ENCODE peak calls at places on chromosomes 6 and 20, in nine cellular contexts. One of them, this sample, is unnamed.

GRCh38 chr6:55058682-55059081 is 115.6 kb upstream of the HCRTR2 start:
- DNase-seq in transverse colon: no peak
- DNase-seq in NCI-H446: no peak
- DNase-seq in amniotic stem cell: no peak
- DNase-seq in activated naive CD4-positive, alpha-beta T cell: no peak
- DNase-seq in osteocyte: no peak
- DNase-seq in C1 segment of cervical spinal cord: no peak
- DNase-seq in B cell: no peak
- DNase-seq in iPS DF 6.9: no peak
- DNase-seq in this sample: no peak

GRCh38 chr6:98836025-98836961 is 1.9 kb downstream of the POU3F2 start:
- DNase-seq in amniotic stem cell: no peak
- DNase-seq in C1 segment of cervical spinal cord: peak; percentile 74
- DNase-seq in B cell: no peak
- DNase-seq in osteocyte: no peak
- DNase-seq in NCI-H446: no peak
- DNase-seq in activated naive CD4-positive, alpha-beta T cell: no peak
- DNase-seq in transverse colon: no peak
- DNase-seq in iPS DF 6.9: no peak
- DNase-seq in this sample: no peak

GRCh38 chr6:134373282-134373922 is 55.5 kb upstream of the SGK1 start:
- DNase-seq in amniotic stem cell: peak; percentile 49
- DNase-seq in iPS DF 6.9: no peak
- DNase-seq in B cell: peak; percentile 34
- DNase-seq in transverse colon: peak; percentile 26
- DNase-seq in osteocyte: no peak
- DNase-seq in C1 segment of cervical spinal cord: no peak
- DNase-seq in NCI-H446: no peak
- DNase-seq in activated naive CD4-positive, alpha-beta T cell: no peak
- DNase-seq in this sample: peak; percentile 34

GRCh38 chr6:34190504-34191122 is 44.7 kb upstream of the GRM4 start:
- DNase-seq in iPS DF 6.9: no peak
- DNase-seq in activated naive CD4-positive, alpha-beta T cell: no peak
- DNase-seq in transverse colon: no peak
- DNase-seq in osteocyte: no peak
- DNase-seq in amniotic stem cell: no peak
- DNase-seq in B cell: no peak
- DNase-seq in C1 segment of cervical spinal cord: no peak
- DNase-seq in NCI-H446: no peak
- DNase-seq in this sample: no peak

GRCh38 chr6:134529921-134530320 is 212.0 kb upstream of the SGK1 start:
- DNase-seq in activated naive CD4-positive, alpha-beta T cell: no peak
- DNase-seq in osteocyte: no peak
- DNase-seq in C1 segment of cervical spinal cord: no peak
- DNase-seq in amniotic stem cell: no peak
- DNase-seq in transverse colon: no peak
- DNase-seq in NCI-H446: no peak
- DNase-seq in iPS DF 6.9: no peak
- DNase-seq in B cell: no peak
- DNase-seq in this sample: no peak

GRCh38 chr6:30489081-30490030 is at the start of gene HLA-E:
- DNase-seq in activated naive CD4-positive, alpha-beta T cell: peak; percentile 72
- DNase-seq in NCI-H446: peak; percentile 87
- DNase-seq in transverse colon: peak; percentile 94
- DNase-seq in C1 segment of cervical spinal cord: peak; percentile 63
- DNase-seq in osteocyte: peak; percentile 96
- DNase-seq in iPS DF 6.9: peak; percentile 98
- DNase-seq in B cell: peak; percentile 85
- DNase-seq in amniotic stem cell: peak; percentile 99
- DNase-seq in this sample: peak; percentile 94

GRCh38 chr6:35568967-35569606 is 56.4 kb upstream of the TULP1 start:
- DNase-seq in activated naive CD4-positive, alpha-beta T cell: peak; percentile 22
- DNase-seq in NCI-H446: peak; percentile 65
- DNase-seq in transverse colon: peak; percentile 58
- DNase-seq in amniotic stem cell: no peak
- DNase-seq in osteocyte: no peak
- DNase-seq in iPS DF 6.9: no peak
- DNase-seq in C1 segment of cervical spinal cord: no peak
- DNase-seq in B cell: no peak
- DNase-seq in this sample: no peak

GRCh38 chr6:142856857-142857608 is 87.9 kb downstream of the HIVEP2 start:
- DNase-seq in transverse colon: peak; percentile 32
- DNase-seq in B cell: peak; percentile 44
- DNase-seq in amniotic stem cell: no peak
- DNase-seq in osteocyte: no peak
- DNase-seq in NCI-H446: no peak
- DNase-seq in C1 segment of cervical spinal cord: no peak
- DNase-seq in activated naive CD4-positive, alpha-beta T cell: no peak
- DNase-seq in iPS DF 6.9: no peak
- DNase-seq in this sample: no peak

GRCh38 chr6:30769088-30769852 is 24.9 kb upstream of the IER3 start:
- DNase-seq in transverse colon: peak; percentile 54
- DNase-seq in C1 segment of cervical spinal cord: no peak
- DNase-seq in NCI-H446: no peak
- DNase-seq in osteocyte: peak; percentile 85
- DNase-seq in amniotic stem cell: peak; percentile 86
- DNase-seq in B cell: no peak
- DNase-seq in activated naive CD4-positive, alpha-beta T cell: peak; percentile 52
- DNase-seq in iPS DF 6.9: no peak
- DNase-seq in this sample: no peak

GRCh38 chr6:130324657-130325056 is 41.2 kb upstream of the TMEM200A start:
- DNase-seq in NCI-H446: no peak
- DNase-seq in transverse colon: no peak
- DNase-seq in iPS DF 6.9: no peak
- DNase-seq in C1 segment of cervical spinal cord: no peak
- DNase-seq in amniotic stem cell: peak; percentile 55
- DNase-seq in activated naive CD4-positive, alpha-beta T cell: no peak
- DNase-seq in B cell: no peak
- DNase-seq in osteocyte: no peak
- DNase-seq in this sample: no peak

GRCh38 chr6:16244869-16245451 is 6.6 kb downstream of the GMPR start:
- DNase-seq in iPS DF 6.9: no peak
- DNase-seq in activated naive CD4-positive, alpha-beta T cell: no peak
- DNase-seq in B cell: no peak
- DNase-seq in NCI-H446: peak; percentile 45
- DNase-seq in amniotic stem cell: no peak
- DNase-seq in osteocyte: no peak
- DNase-seq in transverse colon: no peak
- DNase-seq in C1 segment of cervical spinal cord: no peak
- DNase-seq in this sample: peak; percentile 55

GRCh38 chr20:58147628-58148370 is 80.7 kb downstream of the ANKRD60 start:
- DNase-seq in amniotic stem cell: no peak
- DNase-seq in transverse colon: no peak
- DNase-seq in iPS DF 6.9: no peak
- DNase-seq in osteocyte: no peak
- DNase-seq in B cell: no peak
- DNase-seq in activated naive CD4-positive, alpha-beta T cell: no peak
- DNase-seq in NCI-H446: no peak
- DNase-seq in C1 segment of cervical spinal cord: no peak
- DNase-seq in this sample: no peak

GRCh38 chr20:18727032-18727508 is 86.5 kb upstream of the SCP2D1 start:
- DNase-seq in transverse colon: peak; percentile 23
- DNase-seq in NCI-H446: no peak
- DNase-seq in C1 segment of cervical spinal cord: no peak
- DNase-seq in B cell: no peak
- DNase-seq in amniotic stem cell: no peak
- DNase-seq in activated naive CD4-positive, alpha-beta T cell: no peak
- DNase-seq in iPS DF 6.9: no peak
- DNase-seq in osteocyte: no peak
- DNase-seq in this sample: peak; percentile 69

GRCh38 chr20:63412889-63413288 is 51.7 kb upstream of the CHRNA4 start:
- DNase-seq in NCI-H446: no peak
- DNase-seq in amniotic stem cell: no peak
- DNase-seq in transverse colon: no peak
- DNase-seq in B cell: no peak
- DNase-seq in C1 segment of cervical spinal cord: no peak
- DNase-seq in activated naive CD4-positive, alpha-beta T cell: no peak
- DNase-seq in osteocyte: no peak
- DNase-seq in iPS DF 6.9: no peak
- DNase-seq in this sample: no peak

GRCh38 chr6:24933868-24934401 is 1.8 kb downstream of the RIPOR2 start:
- DNase-seq in NCI-H446: no peak
- DNase-seq in transverse colon: peak; percentile 33
- DNase-seq in activated naive CD4-positive, alpha-beta T cell: no peak
- DNase-seq in amniotic stem cell: no peak
- DNase-seq in C1 segment of cervical spinal cord: no peak
- DNase-seq in B cell: no peak
- DNase-seq in osteocyte: no peak
- DNase-seq in iPS DF 6.9: peak; percentile 61
- DNase-seq in this sample: no peak

GRCh38 chr6:163095401-163095800 is 319.1 kb upstream of the QKI start:
- DNase-seq in activated naive CD4-positive, alpha-beta T cell: no peak
- DNase-seq in B cell: no peak
- DNase-seq in osteocyte: no peak
- DNase-seq in C1 segment of cervical spinal cord: no peak
- DNase-seq in NCI-H446: no peak
- DNase-seq in transverse colon: no peak
- DNase-seq in iPS DF 6.9: no peak
- DNase-seq in amniotic stem cell: no peak
- DNase-seq in this sample: no peak

GRCh38 chr6:16747232-16748027 is 13.8 kb downstream of the ATXN1 start:
- DNase-seq in osteocyte: no peak
- DNase-seq in activated naive CD4-positive, alpha-beta T cell: no peak
- DNase-seq in B cell: no peak
- DNase-seq in iPS DF 6.9: no peak
- DNase-seq in amniotic stem cell: peak; percentile 39
- DNase-seq in transverse colon: no peak
- DNase-seq in C1 segment of cervical spinal cord: no peak
- DNase-seq in NCI-H446: peak; percentile 60
- DNase-seq in this sample: no peak

GRCh38 chr6:128068110-128068460 is 167.2 kb upstream of the THEMIS start:
- DNase-seq in C1 segment of cervical spinal cord: no peak
- DNase-seq in activated naive CD4-positive, alpha-beta T cell: no peak
- DNase-seq in iPS DF 6.9: no peak
- DNase-seq in amniotic stem cell: no peak
- DNase-seq in osteocyte: no peak
- DNase-seq in B cell: no peak
- DNase-seq in transverse colon: no peak
- DNase-seq in NCI-H446: no peak
- DNase-seq in this sample: no peak

GRCh38 chr6:154683756-154684523 is 49.3 kb upstream of the SCAF8 start:
- DNase-seq in B cell: peak; percentile 75
- DNase-seq in iPS DF 6.9: no peak
- DNase-seq in NCI-H446: no peak
- DNase-seq in amniotic stem cell: no peak
- DNase-seq in transverse colon: no peak
- DNase-seq in activated naive CD4-positive, alpha-beta T cell: no peak
- DNase-seq in C1 segment of cervical spinal cord: no peak
- DNase-seq in osteocyte: peak; percentile 5
- DNase-seq in this sample: no peak

GRCh38 chr6:44060622-44061374 is 66.5 kb downstream of the MRPL14 start:
- DNase-seq in transverse colon: no peak
- DNase-seq in amniotic stem cell: no peak
- DNase-seq in NCI-H446: no peak
- DNase-seq in iPS DF 6.9: no peak
- DNase-seq in B cell: no peak
- DNase-seq in osteocyte: no peak
- DNase-seq in C1 segment of cervical spinal cord: no peak
- DNase-seq in activated naive CD4-positive, alpha-beta T cell: no peak
- DNase-seq in this sample: no peak

GRCh38 chr6:76681781-76682180 is 609.3 kb upstream of the IMPG1 start:
- DNase-seq in iPS DF 6.9: no peak
- DNase-seq in osteocyte: no peak
- DNase-seq in transverse colon: no peak
- DNase-seq in NCI-H446: no peak
- DNase-seq in activated naive CD4-positive, alpha-beta T cell: no peak
- DNase-seq in amniotic stem cell: no peak
- DNase-seq in C1 segment of cervical spinal cord: no peak
- DNase-seq in B cell: no peak
- DNase-seq in this sample: no peak

GRCh38 chr6:30687659-30688431 is 1.4 kb upstream of the PPP1R18 start:
- DNase-seq in B cell: no peak
- DNase-seq in amniotic stem cell: no peak
- DNase-seq in activated naive CD4-positive, alpha-beta T cell: no peak
- DNase-seq in transverse colon: no peak
- DNase-seq in osteocyte: no peak
- DNase-seq in NCI-H446: no peak
- DNase-seq in iPS DF 6.9: no peak
- DNase-seq in C1 segment of cervical spinal cord: no peak
- DNase-seq in this sample: no peak

GRCh38 chr6:49506569-49507111 is 6.9 kb downstream of the GLYATL3 start:
- DNase-seq in transverse colon: peak; percentile 22
- DNase-seq in amniotic stem cell: no peak
- DNase-seq in osteocyte: no peak
- DNase-seq in iPS DF 6.9: no peak
- DNase-seq in C1 segment of cervical spinal cord: no peak
- DNase-seq in NCI-H446: no peak
- DNase-seq in B cell: no peak
- DNase-seq in activated naive CD4-positive, alpha-beta T cell: no peak
- DNase-seq in this sample: no peak

GRCh38 chr6:40791004-40791403 is 203.8 kb upstream of the LRFN2 start:
- DNase-seq in transverse colon: no peak
- DNase-seq in B cell: no peak
- DNase-seq in amniotic stem cell: no peak
- DNase-seq in C1 segment of cervical spinal cord: no peak
- DNase-seq in osteocyte: no peak
- DNase-seq in activated naive CD4-positive, alpha-beta T cell: no peak
- DNase-seq in iPS DF 6.9: no peak
- DNase-seq in NCI-H446: no peak
- DNase-seq in this sample: no peak

GRCh38 chr20:41618807-41619294 is 674 bp upstream of the CHD6 start:
- DNase-seq in NCI-H446: no peak
- DNase-seq in osteocyte: no peak
- DNase-seq in B cell: no peak
- DNase-seq in C1 segment of cervical spinal cord: peak; percentile 62
- DNase-seq in iPS DF 6.9: no peak
- DNase-seq in activated naive CD4-positive, alpha-beta T cell: no peak
- DNase-seq in amniotic stem cell: no peak
- DNase-seq in transverse colon: no peak
- DNase-seq in this sample: no peak

GRCh38 chr20:56621730-56622129 is 7.4 kb upstream of the TFAP2C start:
- DNase-seq in amniotic stem cell: no peak
- DNase-seq in transverse colon: no peak
- DNase-seq in activated naive CD4-positive, alpha-beta T cell: no peak
- DNase-seq in osteocyte: no peak
- DNase-seq in C1 segment of cervical spinal cord: no peak
- DNase-seq in NCI-H446: no peak
- DNase-seq in B cell: no peak
- DNase-seq in iPS DF 6.9: no peak
- DNase-seq in this sample: no peak